ENCODE peak calls at places on chromosomes 12 and 14, in six cellular contexts. Q is GM03348, O is left lobe of liver, V is Daoy, W is naive B cell, C is NCI-H345. S is an unnamed sample.

GRCh38 chr12:121939190-121939589 is 20.8 kb downstream of the CFAP251 start:
- DNase-seq in Q (no peak), O (no peak), V (no peak), W (no peak), C (no peak), S (no peak)

GRCh38 chr12:86727151-86727550 is 471.0 kb upstream of the MGAT4C start:
- DNase-seq in Q (no peak), O (no peak), V (peak), W (no peak), C (peak), S (no peak)

GRCh38 chr14:100223332-100224171 is 15.4 kb upstream of the YY1 start:
- DNase-seq in Q (no peak), O (no peak), V (no peak), W (no peak), C (no peak), S (no peak)

GRCh38 chr14:56199095-56199975 is 81.1 kb downstream of the PELI2 start:
- DNase-seq in Q (peak), O (no peak), V (peak), W (no peak), C (no peak), S (peak)

GRCh38 chr12:107320031-107320928 is 226.9 kb upstream of the CRY1 start:
- DNase-seq in Q (peak), O (no peak), V (peak), W (no peak), C (peak), S (no peak)

GRCh38 chr12:100927825-100928224 is 133.2 kb downstream of the ANO4 start:
- DNase-seq in Q (peak), O (no peak), V (peak), W (no peak), C (no peak), S (no peak)

GRCh38 chr12:62533755-62534107 is 67.1 kb downstream of the MON2 start:
- DNase-seq in Q (no peak), O (peak), V (no peak), W (no peak), C (no peak), S (no peak)

GRCh38 chr12:32702470-32702869 is 23.4 kb downstream of the DNM1L start:
- DNase-seq in Q (no peak), O (no peak), V (no peak), W (no peak), C (no peak), S (peak)

GRCh38 chr14:39055786-39056474 is 47.1 kb downstream of the SEC23A start:
- DNase-seq in Q (no peak), O (no peak), V (no peak), W (no peak), C (no peak), S (no peak)

GRCh38 chr14:74038015-74038859 is 19.1 kb downstream of the BBOF1 start:
- DNase-seq in Q (peak), O (no peak), V (peak), W (peak), C (peak), S (peak)

GRCh38 chr12:98771811-98772752 is 127.0 kb downstream of the APAF1 start:
- DNase-seq in Q (no peak), O (no peak), V (no peak), W (no peak), C (no peak), S (no peak)